ENCODE peak calls at places on chromosomes 12 and 14, in five cellular contexts. V is Karpas-422, R is posterior cingulate gyrus, U is left ventricle myocardium inferior, F is pancreas. O is an unnamed sample.

GRCh38 chr12:114682101-114682919 is 1.7 kb downstream of the TBX3 start:
- DNase-seq in U (no peak), V (no peak), F (no peak), R (no peak), O (no peak)

GRCh38 chr12:108854453-108855283 is 2.7 kb downstream of the SSH1 start:
- DNase-seq in F (peak), R (no peak), V (no peak), U (no peak), O (no peak)

GRCh38 chr12:112419269-112420133 is 754 bp downstream of the PTPN11 start:
- DNase-seq in F (peak), U (peak), R (no peak), V (peak), O (peak)

GRCh38 chr14:103374121-103374520 is 11.1 kb upstream of the MARK3 start:
- DNase-seq in R (no peak), F (no peak), U (no peak), V (peak), O (no peak)

GRCh38 chr12:56487448-56488040 is 417 bp downstream of the GLS2 start:
- DNase-seq in U (no peak), R (peak), F (peak), V (no peak), O (peak)

GRCh38 chr14:101004954-101005353 is 101.4 kb upstream of the RTL1 start:
- DNase-seq in V (peak), F (no peak), R (no peak), U (no peak), O (peak)

GRCh38 chr12:6936642-6937480 is 6.8 kb upstream of the RNU7-1 start:
- DNase-seq in U (no peak), V (peak), R (no peak), F (no peak), O (no peak)

GRCh38 chr14:71932229-71932951 is at the start of gene RGS6:
- DNase-seq in V (no peak), F (peak), R (peak), U (peak), O (peak)

GRCh38 chr12:108181095-108181454 is 52.0 kb downstream of the WSCD2 start:
- DNase-seq in U (no peak), V (no peak), R (peak), F (no peak), O (peak)

O was measured in Ammon's horn.